ENCODE peak calls at places on chromosome 3, in six cellular contexts. Y is breast epithelium, Q is spleen, E is SK-N-SH, D is stomach, K is esophagus muscularis mucosa. H is an unnamed sample. For H3K27me3, the result is how much of the 10 kb centered on the place peaks cover.

GRCh38 chr3:64278631-64279030 is 53.4 kb upstream of the PRICKLE2 start:
- DNase-seq in K (no peak), E (no peak), D (no peak), Q (no peak), Y (no peak), H (no peak)

GRCh38 chr3:194598771-194599557 is 34.3 kb downstream of the TMEM44 start:
- DNase-seq in K (no peak), Y (no peak), Q (no peak), D (no peak), E (no peak), H (no peak)

GRCh38 chr3:176690470-176690869 is 506.8 kb downstream of the TBL1XR1 start:
- DNase-seq in D (no peak), Y (no peak), E (no peak), Q (no peak), K (no peak), H (no peak)

GRCh38 chr3:8655387-8655835 is 10.8 kb upstream of the SSUH2 start:
- DNase-seq in Q (no peak), E (no peak), K (no peak), D (no peak), Y (no peak), H (no peak)

GRCh38 chr3:147843331-147843730 is 434.2 kb downstream of the ZIC1 start:
- DNase-seq in Y (no peak), E (no peak), D (no peak), Q (no peak), K (no peak), H (no peak)

GRCh38 chr3:18808423-18808822 is 339.9 kb upstream of the KCNH8 start:
- DNase-seq in Q (no peak), D (no peak), E (no peak), K (no peak), Y (no peak), H (no peak)

GRCh38 chr3:51670053-51670666 is 892 bp upstream of the TEX264 start:
- DNase-seq in E (no peak), K (no peak), D (no peak), Q (no peak), Y (no peak), H (no peak)

GRCh38 chr3:5105050-5105449 is 17.0 kb upstream of the ARL8B start:
- DNase-seq in K (no peak), D (no peak), Y (no peak), E (no peak), Q (no peak), H (peak)

GRCh38 chr3:186821429-186822367 is 15.4 kb upstream of the RFC4 start:
- DNase-seq in E (peak), D (no peak), Y (no peak), K (no peak), Q (no peak), H (no peak)

GRCh38 chr3:138253609-138254008 is 66.5 kb downstream of the ARMC8 start:
- DNase-seq in E (no peak), Q (no peak), K (no peak), Y (no peak), D (no peak), H (no peak)

GRCh38 chr3:131957980-131958379 is 76.8 kb downstream of the CPNE4 start:
- DNase-seq in D (no peak), K (no peak), Y (no peak), E (no peak), Q (no peak), H (no peak)

GRCh38 chr3:184335661-184336483 is 1.5 kb upstream of the FAM131A start:
- DNase-seq in K (peak), Q (peak), E (peak), Y (peak), D (peak), H (peak)

GRCh38 chr3:190210608-190211007 is 89.9 kb upstream of the P3H2 start:
- DNase-seq in D (no peak), K (no peak), Y (no peak), E (no peak), Q (no peak), H (no peak)

GRCh38 chr3:195714380-195715011 is 6.3 kb upstream of the MUC20 start:
- DNase-seq in D (no peak), K (no peak), E (no peak), Y (no peak), Q (no peak), H (no peak)

GRCh38 chr3:105878061-105878460 is 9.2 kb upstream of the CBLB start:
- DNase-seq in Y (no peak), Q (no peak), D (no peak), K (no peak), E (no peak), H (no peak)

GRCh38 chr3:125115640-125116039 is 59.8 kb upstream of the HEG1 start:
- DNase-seq in D (no peak), Q (no peak), K (no peak), Y (no peak), E (no peak), H (no peak)

GRCh38 chr3:51371943-51372557 is 13.0 kb upstream of the MANF start:
- DNase-seq in Y (no peak), E (peak), D (peak), K (no peak), Q (no peak), H (peak)

GRCh38 chr3:30554317-30554690 is 52.1 kb upstream of the TGFBR2 start:
- DNase-seq in Y (no peak), E (no peak), K (no peak), Q (no peak), D (no peak), H (no peak)

GRCh38 chr3:13414040-13414729 is 5.9 kb downstream of the NUP210 start:
- DNase-seq in Q (peak), D (peak), E (no peak), K (no peak), Y (no peak), H (no peak)

GRCh38 chr3:12224181-12225147 is 64.4 kb upstream of the PPARG start:
- DNase-seq in Q (no peak), D (peak), K (no peak), Y (no peak), E (no peak), H (no peak)

GRCh38 chr3:114451561-114452018 is 157.8 kb downstream of the TIGIT start:
- DNase-seq in Y (peak), D (peak), Q (no peak), E (no peak), K (no peak), H (no peak)

GRCh38 chr3:194231840-194232832 is 96.2 kb downstream of the HES1 start:
- DNase-seq in K (no peak), Y (peak), Q (no peak), D (no peak), E (no peak), H (no peak)

GRCh38 chr3:50550079-50550736 is 17.3 kb downstream of the C3orf18 start:
- DNase-seq in D (peak), K (no peak), E (peak), Y (peak), Q (no peak), H (no peak)

GRCh38 chr3:6779140-6779539 is 81.8 kb upstream of the GRM7 start:
- DNase-seq in E (no peak), D (no peak), K (no peak), Y (no peak), Q (no peak), H (no peak)

GRCh38 chr3:10977864-10978510 is 14.6 kb upstream of the SLC6A1 start:
- DNase-seq in Q (peak), D (no peak), Y (no peak), K (no peak), E (no peak), H (no peak)

GRCh38 chr3:43629254-43629653 is 7.4 kb upstream of the ANO10 start:
- DNase-seq in D (no peak), Y (no peak), Q (no peak), E (no peak), K (no peak), H (no peak)
- TF ChIP-seq POLR2AphosphoS5 in D (no peak), Y (no peak), Q (no peak), E (no peak), K (no peak), H (no peak)

GRCh38 chr3:9942934-9943690 is 9.1 kb downstream of the PRRT3 start:
- DNase-seq in Y (no peak), D (no peak), E (no peak), Q (no peak), K (no peak), H (no peak)

GRCh38 chr3:9946112-9947024 is 5.8 kb downstream of the PRRT3 start:
- DNase-seq in Y (peak), D (peak), E (peak), Q (peak), K (peak), H (peak)

GRCh38 chr3:9947025-9947995 is 4.9 kb downstream of the PRRT3 start:
- DNase-seq in Y (peak), K (no peak), Q (peak), E (peak), D (peak), H (peak)

GRCh38 chr3:9944271-9944670 is 7.9 kb downstream of the PRRT3 start:
- DNase-seq in E (no peak), D (no peak), K (no peak), Q (no peak), Y (no peak), H (no peak)

GRCh38 chr3:9945358-9945757 is 6.8 kb downstream of the PRRT3 start:
- DNase-seq in K (no peak), Y (no peak), E (no peak), D (no peak), Q (no peak), H (no peak)
- H3K27ac ChIP-seq in K (peak), Y (no peak), E (no peak), D (peak), Q (no peak), H (no peak)

GRCh38 chr3:157669403-157669802 is 166.2 kb upstream of the VEPH1 start:
- DNase-seq in K (no peak), D (no peak), Q (no peak), Y (no peak), E (no peak), H (no peak)
- H3K27me3 ChIP-seq in K (under half), D (under half), Q (under half), Y (under half), E (under half), H (under half)

GRCh38 chr3:39022275-39022630 is 29.5 kb downstream of the SCN11A start:
- DNase-seq in E (no peak), Y (no peak), D (no peak), K (no peak), Q (no peak), H (no peak)
- TF ChIP-seq POLR2AphosphoS5 in E (no peak), Y (no peak), D (no peak), K (no peak), Q (no peak), H (no peak)

DNA sequence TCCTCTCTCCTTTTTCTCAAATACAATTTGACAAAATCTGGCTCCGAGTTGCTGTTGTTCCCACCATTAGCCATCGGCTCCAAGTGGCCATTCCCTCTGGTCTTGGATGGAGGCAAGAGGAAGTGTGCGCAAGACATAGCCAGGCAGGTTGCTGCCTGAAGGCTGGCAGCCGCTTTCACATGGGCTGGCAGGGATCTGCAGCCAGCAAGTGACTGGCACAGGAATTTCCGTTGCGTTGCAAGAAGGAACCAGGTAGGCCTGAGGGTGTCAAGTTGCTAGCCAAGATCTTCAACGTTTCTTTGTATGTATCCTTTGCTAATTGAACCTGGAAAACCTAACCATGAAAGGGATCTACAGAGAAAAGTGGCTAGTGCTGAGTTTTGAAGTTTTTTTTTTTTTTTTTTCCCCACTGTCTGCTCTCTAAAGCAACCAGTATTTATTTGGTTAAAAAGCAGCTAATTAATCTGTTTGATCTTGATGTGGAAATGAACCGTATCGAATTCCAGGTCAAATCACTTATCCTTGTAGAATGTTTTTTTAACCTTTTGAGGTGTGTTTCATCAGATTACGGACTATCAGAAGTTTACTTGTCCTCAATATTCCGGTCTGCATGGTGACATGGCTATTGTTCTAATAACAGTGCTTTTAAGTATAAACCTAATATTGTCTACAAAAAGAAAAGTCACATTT is 117.1 kb downstream of the FNDC3B start:
- DNase-seq in D (peak), Q (no peak), E (no peak), K (no peak), Y (peak), H (peak)
- H3K27ac ChIP-seq in D (peak), Q (no peak), E (peak), K (peak), Y (peak), H (peak)

DNA sequence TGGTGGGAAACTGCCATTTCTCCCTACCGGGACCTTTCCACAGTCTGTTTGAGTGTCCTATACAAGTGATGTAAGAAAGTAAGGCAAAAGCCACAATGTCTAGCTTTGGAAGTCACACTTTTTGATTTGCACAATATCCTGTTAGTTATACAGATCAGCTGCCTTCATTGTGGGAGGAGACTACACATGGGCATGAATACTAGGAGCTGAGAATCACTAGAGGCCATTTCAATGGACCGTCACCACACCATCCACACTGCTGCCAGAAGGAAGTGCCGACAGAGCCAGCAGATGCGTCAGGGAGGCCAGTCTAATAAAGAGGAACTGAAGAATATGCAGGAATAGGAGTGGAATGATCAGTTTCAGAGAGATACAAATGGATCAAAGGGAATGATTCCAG is 65.8 kb downstream of the SCN11A start:
- DNase-seq in Y (no peak), K (peak), Q (no peak), E (no peak), D (no peak), H (no peak)
- H3K27me3 ChIP-seq in Y (under half), K (under half), Q (under half), E (under half), D (under half), H (under half)

GRCh38 chr3:36220189-36220588 is 160.1 kb upstream of the STAC start:
- DNase-seq in Q (no peak), Y (no peak), D (no peak), K (no peak), E (no peak), H (no peak)
- TF ChIP-seq POLR2AphosphoS5 in Q (no peak), Y (no peak), D (no peak), K (no peak), E (no peak), H (no peak)

GRCh38 chr3:65946438-65946837 is 92.3 kb downstream of the MAGI1 start:
- DNase-seq in Y (peak), Q (no peak), D (no peak), E (no peak), K (no peak), H (no peak)
- H3K27ac ChIP-seq in Y (peak), Q (peak), D (peak), E (peak), K (peak), H (peak)

H was measured in suprapubic skin.